ENCODE peak calls at places on chromosomes 13 and 19, in six cellular contexts. Y, U, L, F, Q and D are unnamed samples.

GRCh38 chr19:51089786-51090185 is 7.1 kb upstream of the KLK14 start:
- DNase-seq in Y (no peak), U (no peak), L (no peak), F (no peak), Q (no peak), D (no peak)

GRCh38 chr13:25659091-25659502 is 287.3 kb downstream of the ATP8A2 start:
- DNase-seq in Y (no peak), U (no peak), L (no peak), F (no peak), Q (no peak), D (no peak)

GRCh38 chr13:82962422-82962821 is 919.9 kb downstream of the SLITRK1 start:
- DNase-seq in Y (no peak), U (peak; percentile 2), L (no peak), F (no peak), Q (no peak), D (no peak)

GRCh38 chr13:60662595-60662994 is 265.6 kb downstream of the TDRD3 start:
- DNase-seq in Y (no peak), U (no peak), L (no peak), F (no peak), Q (no peak), D (no peak)

GRCh38 chr19:40236366-40236765 is 9.9 kb upstream of the CCNP start:
- DNase-seq in Y (no peak), U (no peak), L (no peak), F (no peak), Q (no peak), D (no peak)

GRCh38 chr19:55242517-55242916 is 14.0 kb upstream of the TMEM86B start:
- DNase-seq in Y (no peak), U (no peak), L (no peak), F (no peak), Q (no peak), D (no peak)

GRCh38 chr19:28019901-28020300 is 1193.0 kb downstream of the UQCRFS1 start:
- DNase-seq in Y (no peak), U (no peak), L (no peak), F (no peak), Q (no peak), D (no peak)

GRCh38 chr13:28609936-28610335 is 49.0 kb upstream of the POMP start:
- DNase-seq in Y (no peak), U (no peak), L (no peak), F (no peak), Q (no peak), D (no peak)

GRCh38 chr13:27131202-27131623 is 40.4 kb downstream of the USP12 start:
- DNase-seq in Y (no peak), U (peak; percentile 13), L (no peak), F (peak; percentile 99), Q (no peak), D (no peak)

GRCh38 chr19:9917322-9917721 is 19.0 kb downstream of the OLFM2 start:
- DNase-seq in Y (peak; percentile 51), U (peak; percentile 90), L (no peak), F (no peak), Q (peak; percentile 81), D (no peak)

GRCh38 chr19:40251244-40251643 is 24.8 kb upstream of the CCNP start:
- DNase-seq in Y (no peak), U (no peak), L (no peak), F (no peak), Q (no peak), D (no peak)

GRCh38 chr13:41454170-41454569 is 3.2 kb upstream of the RGCC start:
- DNase-seq in Y (no peak), U (no peak), L (no peak), F (no peak), Q (no peak), D (no peak)

DNA sequence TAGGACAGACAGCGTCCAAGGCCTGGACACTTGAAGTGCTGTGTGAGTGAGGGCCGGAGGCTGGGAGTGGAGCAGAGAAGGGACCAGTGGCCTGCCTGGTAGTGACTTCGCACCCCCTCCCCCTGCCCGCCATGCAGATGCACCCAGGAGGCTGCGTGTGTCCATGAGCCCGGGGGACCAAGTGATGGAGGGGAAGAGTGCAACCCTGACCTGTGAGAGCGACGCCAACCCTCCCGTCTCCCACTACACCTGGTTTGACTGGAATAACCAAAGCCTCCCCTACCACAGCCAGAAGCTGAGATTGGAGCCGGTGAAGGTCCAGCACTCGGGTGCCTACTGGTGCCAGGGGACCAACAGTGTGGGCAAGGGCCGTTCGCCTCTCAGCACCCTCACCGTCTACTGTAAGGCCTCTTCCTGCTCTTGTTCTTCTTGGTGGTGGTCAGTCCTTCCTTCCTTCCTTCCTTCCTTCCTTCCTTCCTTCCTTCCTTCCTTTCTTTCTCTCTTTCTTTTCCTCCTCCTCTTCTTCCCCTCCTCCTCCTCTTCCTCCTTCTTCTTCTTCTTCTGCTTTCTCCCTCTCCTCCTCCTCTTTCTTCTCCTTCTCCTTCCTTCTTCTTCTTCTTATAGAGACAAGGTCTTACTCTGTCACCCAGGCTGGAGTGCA is 6.0 kb upstream of the FFAR1 start:
- DNase-seq in Y (no peak), U (no peak), L (no peak), F (no peak), Q (no peak), D (no peak)
- TF ChIP-seq GABPA in Y (no peak), U (no peak), L (no peak), F (no peak), Q (no peak), D (no peak)

GRCh38 chr19:38837656-38838121 is 6.1 kb upstream of the ECH1 start:
- DNase-seq in Y (peak; percentile 65), U (peak; percentile 12), L (no peak), F (no peak), Q (no peak), D (no peak)
- TF ChIP-seq GABPA in Y (no peak), U (no peak), L (no peak), F (no peak), Q (no peak), D (no peak)

DNA sequence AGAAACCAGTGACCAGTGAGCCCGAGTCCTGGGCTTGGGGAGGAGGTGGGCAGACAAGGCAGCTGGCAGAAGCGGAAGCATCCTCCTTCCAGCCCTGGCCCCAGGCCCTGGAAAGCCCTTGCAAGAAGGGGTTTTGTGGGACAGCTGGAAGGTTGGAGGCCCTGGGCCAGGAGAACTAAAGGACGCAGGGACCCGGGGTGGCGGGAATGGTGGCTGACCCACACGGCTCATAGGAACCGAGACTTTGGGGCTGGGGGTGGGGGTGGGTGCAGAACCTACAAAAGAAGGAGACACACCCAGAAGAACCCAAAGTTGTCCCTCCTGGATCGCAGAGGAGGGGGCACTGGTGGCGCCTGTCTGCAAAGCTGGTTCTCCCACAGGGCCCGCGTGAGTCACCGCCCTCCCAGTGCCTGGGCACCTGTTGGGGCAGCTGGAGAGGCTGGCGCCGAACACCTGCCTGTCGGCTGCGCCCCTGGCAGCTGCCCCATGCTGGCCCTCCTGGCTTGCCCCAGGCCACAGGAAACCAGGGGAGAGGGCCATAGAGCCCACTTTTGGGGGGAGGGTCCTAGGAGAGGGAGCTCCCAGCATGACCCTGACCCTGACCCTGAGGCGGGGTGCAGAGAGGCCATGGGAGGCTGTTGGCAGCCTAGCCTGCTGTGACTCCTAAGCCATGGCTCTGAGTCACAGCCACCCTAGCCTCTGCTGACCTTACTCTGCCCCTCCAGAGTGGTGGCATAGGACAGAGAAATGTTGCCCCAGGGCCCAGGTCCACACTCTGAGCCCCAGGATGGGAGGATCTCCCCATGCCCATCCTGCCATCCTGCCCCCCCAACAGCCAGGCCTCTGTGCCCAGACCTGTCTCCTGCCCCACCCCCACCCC is 768 bp downstream of the DMPK start:
- DNase-seq in Y (no peak), U (no peak), L (no peak), F (no peak), Q (no peak), D (no peak)
- TF ChIP-seq GABPA in Y (no peak), U (no peak), L (no peak), F (no peak), Q (no peak), D (no peak)

GRCh38 chr13:51764184-51765141 is 39.5 kb downstream of the DHRS12 start:
- DNase-seq in Y (peak; percentile 92), U (no peak), L (no peak), F (peak; percentile 65), Q (no peak), D (no peak)
- TF ChIP-seq GABPA in Y (no peak), U (no peak), L (no peak), F (no peak), Q (no peak), D (no peak)

GRCh38 chr19:7242601-7243258 is 51.5 kb downstream of the INSR start:
- DNase-seq in Y (no peak), U (no peak), L (no peak), F (peak; percentile 77), Q (peak; percentile 49), D (peak; percentile 59)

GRCh38 chr19:7250057-7250596 is 44.1 kb downstream of the INSR start:
- DNase-seq in Y (no peak), U (no peak), L (no peak), F (no peak), Q (no peak), D (no peak)

GRCh38 chr19:7247160-7247559 is 47.1 kb downstream of the INSR start:
- DNase-seq in Y (no peak), U (no peak), L (no peak), F (no peak), Q (no peak), D (no peak)

GRCh38 chr19:7250951-7251350 is 43.3 kb downstream of the INSR start:
- DNase-seq in Y (no peak), U (no peak), L (no peak), F (no peak), Q (no peak), D (no peak)

DNA sequence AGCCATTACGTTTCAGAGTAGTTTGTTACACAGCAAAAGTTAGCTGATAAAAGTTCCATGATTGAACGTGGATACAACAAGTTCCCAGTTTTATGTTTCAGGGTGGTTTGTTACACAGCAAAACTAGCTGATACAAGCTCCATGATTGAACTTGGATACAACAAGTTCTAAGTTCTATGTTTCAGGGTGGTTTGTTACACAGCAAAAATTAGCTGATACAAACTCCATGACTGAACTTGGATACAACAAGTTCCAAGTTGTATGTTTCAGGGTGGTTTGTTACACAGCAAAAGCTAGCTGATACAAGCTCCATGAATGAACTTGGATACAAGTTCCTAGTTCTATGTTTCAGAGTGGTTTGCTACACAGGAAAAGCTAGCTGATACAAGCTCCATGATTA is 47.6 kb downstream of the INSR start:
- DNase-seq in Y (no peak), U (no peak), L (no peak), F (no peak), Q (no peak), D (no peak)
- TF ChIP-seq GABPA in Y (no peak), U (no peak), L (no peak), F (no peak), Q (no peak), D (no peak)